ENCODE peak calls at places on chromosomes 12 and 14, in eight cellular contexts. B, S, D, X, E, A, V and I are unnamed samples.
A peak's percentile ranks its signal among the peaks of the same experiment; 100 is the strongest.

GRCh38 chr12:107139787-107140186 is 46.4 kb upstream of the CRY1 start:
- DNase-seq in A (no peak), V (no peak), B (no peak), X (no peak), E (no peak), D (no peak), S (no peak), I (no peak)

GRCh38 chr12:124915249-124916236 is 1.1 kb upstream of the UBC start:
- DNase-seq in S (no peak), A (peak; percentile 72), B (peak; percentile 45), X (no peak), E (no peak), D (peak; percentile 73), V (no peak), I (no peak)

GRCh38 chr12:57504033-57504432 is 16.2 kb downstream of the MARS1 start:
- DNase-seq in B (no peak), E (no peak), S (no peak), D (no peak), A (no peak), V (no peak), X (no peak), I (no peak)

GRCh38 chr12:65123435-65124063 is 2.4 kb upstream of the WIF1 start:
- DNase-seq in S (peak; percentile 13), X (no peak), D (no peak), B (peak; percentile 35), E (peak; percentile 37), A (no peak), V (no peak), I (no peak)

GRCh38 chr12:118641249-118641648 is 264.9 kb downstream of the SUDS3 start:
- DNase-seq in X (no peak), V (no peak), B (no peak), S (no peak), A (no peak), D (no peak), E (no peak), I (no peak)

GRCh38 chr14:70995671-70996070 is 88.4 kb downstream of the PCNX1 start:
- DNase-seq in B (no peak), E (no peak), S (no peak), A (peak; percentile 65), D (peak; percentile 21), V (no peak), X (no peak), I (no peak)

GRCh38 chr12:8709124-8709830 is 11.5 kb downstream of the RIMKLB start:
- DNase-seq in D (peak; percentile 40), S (no peak), V (no peak), E (no peak), A (no peak), X (peak; percentile 24), B (peak; percentile 39), I (no peak)

GRCh38 chr14:22555573-22556011 is 33.4 kb downstream of the DAD1 start:
- DNase-seq in D (no peak), B (peak; percentile 79), X (no peak), E (no peak), S (no peak), A (no peak), V (no peak), I (no peak)

GRCh38 chr12:53217930-53218307 is 10.9 kb upstream of the ITGB7 start:
- DNase-seq in E (no peak), X (no peak), V (no peak), B (no peak), A (peak; percentile 51), S (no peak), D (no peak), I (no peak)

GRCh38 chr14:53946404-53947400 is 9.9 kb downstream of the BMP4 start:
- DNase-seq in E (peak; percentile 46), X (no peak), B (no peak), V (no peak), A (peak; percentile 59), S (no peak), D (no peak), I (no peak)
- TF ChIP-seq CTCF in E (no peak), X (no peak), B (no peak), V (no peak), A (peak; percentile 26), S (no peak), D (no peak), I (no peak)

GRCh38 chr12:31011746-31012567 is 61.7 kb upstream of the DDX11 start:
- DNase-seq in V (peak; percentile 72), D (no peak), A (no peak), S (no peak), E (no peak), B (no peak), X (no peak), I (no peak)
- TF ChIP-seq CTCF in V (no peak), D (no peak), A (peak; percentile 50), S (no peak), E (peak; percentile 27), B (peak; percentile 26), X (no peak), I (peak; percentile 44)

DNA sequence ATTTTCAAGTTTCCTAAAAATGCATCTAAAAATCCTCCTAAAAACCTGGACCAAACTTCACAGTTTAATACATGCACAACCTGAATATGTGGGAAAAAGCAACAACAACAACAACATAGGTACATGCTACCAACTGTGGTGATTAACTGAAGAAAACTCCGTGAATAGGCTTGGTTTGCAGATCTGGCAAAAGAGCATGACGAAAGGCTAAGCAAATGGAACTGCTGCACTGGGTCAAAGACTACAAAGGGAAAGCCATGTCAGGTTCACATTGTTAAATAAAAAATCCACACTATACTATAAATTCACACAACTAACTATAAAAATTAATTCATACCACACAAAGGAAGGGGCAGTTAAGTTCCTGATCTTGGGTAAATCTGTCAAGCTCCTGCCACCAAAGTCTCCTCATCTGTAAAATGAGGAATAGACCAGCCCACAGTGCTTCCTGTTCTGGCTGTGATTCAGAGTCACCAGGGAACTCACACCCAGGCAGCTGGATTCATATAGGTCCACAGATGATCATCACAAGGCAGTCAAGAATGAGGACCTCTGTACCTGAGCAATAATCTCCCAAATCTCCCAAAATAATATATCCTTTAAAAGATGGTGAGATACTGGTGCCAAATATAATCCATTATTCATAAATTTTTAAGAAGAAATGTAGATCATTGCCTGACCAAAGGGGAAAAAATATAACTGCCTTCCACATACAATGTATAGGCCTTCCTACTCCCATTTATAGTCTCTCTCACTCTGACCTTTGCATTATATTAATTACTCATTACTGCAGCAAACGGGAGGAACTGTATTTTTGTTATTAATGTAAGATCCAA is 7.0 kb downstream of the CORO1C start:
- DNase-seq in A (peak; percentile 20), D (no peak), S (no peak), X (no peak), V (no peak), B (peak; percentile 82), E (peak; percentile 55), I (no peak)
- TF ChIP-seq CTCF in A (no peak), D (no peak), S (no peak), X (no peak), V (no peak), B (no peak), E (no peak), I (no peak)

GRCh38 chr14:104252256-104253215 is 114.1 kb downstream of the KIF26A start:
- DNase-seq in V (peak; percentile 61), A (peak; percentile 28), S (no peak), D (no peak), X (no peak), E (no peak), B (no peak), I (no peak)
- TF ChIP-seq CTCF in V (no peak), A (no peak), S (no peak), D (no peak), X (no peak), E (no peak), B (no peak), I (no peak)

DNA sequence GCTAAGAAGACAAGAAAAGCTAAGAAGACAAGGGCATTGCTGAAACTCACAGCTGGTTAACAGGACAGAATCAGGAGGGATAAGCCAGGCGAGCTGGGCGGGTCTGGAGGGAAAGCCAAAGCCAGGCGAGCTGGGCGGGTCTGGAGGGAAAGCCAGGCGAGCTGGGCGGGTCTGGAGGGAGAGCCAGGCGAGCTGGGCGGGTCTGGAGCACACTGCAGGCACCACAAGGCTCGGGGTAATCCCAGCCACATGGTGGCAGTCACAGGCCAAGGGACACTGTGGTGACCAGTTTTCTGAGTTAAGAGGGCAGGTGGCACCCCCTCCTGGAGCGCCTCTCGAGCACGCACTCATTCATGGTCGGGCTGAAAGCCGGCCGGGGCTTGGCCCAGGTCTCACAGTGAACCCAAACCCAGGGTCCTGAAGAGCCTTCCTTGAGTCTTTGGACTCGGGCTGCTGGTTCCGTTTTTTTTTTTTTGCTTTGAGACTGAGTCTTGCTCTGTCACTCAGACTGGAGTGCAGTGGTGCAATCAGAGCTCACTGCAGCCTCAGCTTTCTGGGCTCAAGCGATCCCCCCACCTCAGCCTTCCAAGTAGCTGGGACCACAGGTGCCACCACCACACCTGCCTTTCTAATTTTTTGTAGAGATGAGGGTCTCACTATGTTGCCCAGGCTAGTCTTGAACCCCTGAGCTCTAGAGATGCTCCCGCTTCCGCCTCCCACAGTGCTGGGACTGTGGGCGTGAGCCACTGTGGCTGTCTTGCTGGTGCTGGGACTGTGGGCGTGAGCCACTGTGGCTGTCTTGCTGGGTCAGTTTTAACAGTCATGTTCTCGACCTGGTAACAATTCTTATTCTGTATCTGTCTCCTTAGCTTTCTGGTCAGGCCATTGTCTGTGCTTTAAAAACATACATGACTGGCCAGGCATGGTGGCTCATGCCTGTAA is 40.2 kb downstream of the HSP90AA1 start:
- DNase-seq in E (peak; percentile 41), X (peak; percentile 81), V (peak; percentile 96), B (peak; percentile 36), S (peak; percentile 7), D (peak; percentile 90), A (peak; percentile 97), I (no peak)
- TF ChIP-seq CTCF in E (no peak), X (peak; percentile 50), V (no peak), B (peak; percentile 60), S (no peak), D (peak; percentile 59), A (peak; percentile 80), I (peak; percentile 9)

GRCh38 chr14:66758031-66758613 is 250.2 kb downstream of the GPHN start:
- DNase-seq in A (peak; percentile 27), E (no peak), B (no peak), S (no peak), X (no peak), V (no peak), D (no peak), I (no peak)
- TF ChIP-seq CTCF in A (peak; percentile 61), E (no peak), B (no peak), S (no peak), X (no peak), V (no peak), D (no peak), I (peak; percentile 1)